ENCODE peak calls at places on chromosomes 2 and 18, in seven cellular contexts. J is psoas muscle; Q is GM23248; I is skeletal muscle cell; M is mesenchymal stem cell; B is naive thymus-derived CD4-positive, alpha-beta T cell; K is transverse colon. V is an unnamed sample.
A peak's percentile ranks its signal among the peaks of the same experiment; 100 is the strongest.

GRCh38 chr18:48874701-48875162 is 76.0 kb downstream of the SMAD7 start:
- DNase-seq in J (no peak), Q (no peak), I (no peak), M (no peak), B (no peak), K (no peak), V (no peak)

GRCh38 chr2:216081-216480 is 47.8 kb downstream of the SH3YL1 start:
- DNase-seq in J (no peak), Q (no peak), I (no peak), M (no peak), B (no peak), K (no peak), V (no peak)

GRCh38 chr2:44937688-44938240 is 3.7 kb upstream of the SIX3 start:
- DNase-seq in J (peak; percentile 49), Q (peak; percentile 31), I (no peak), M (no peak), B (no peak), K (no peak), V (no peak)

GRCh38 chr2:64516651-64517510 is 7.2 kb upstream of the AFTPH start:
- DNase-seq in J (no peak), Q (no peak), I (no peak), M (no peak), B (no peak), K (no peak), V (no peak)

GRCh38 chr2:64330281-64330680 is 123.7 kb upstream of the LGALSL start:
- DNase-seq in J (no peak), Q (peak; percentile 56), I (peak; percentile 26), M (no peak), B (no peak), K (no peak), V (no peak)

GRCh38 chr2:23669413-23670244 is 257.3 kb downstream of the ATAD2B start:
- DNase-seq in J (peak; percentile 89), Q (no peak), I (peak; percentile 66), M (no peak), B (no peak), K (peak; percentile 48), V (no peak)

GRCh38 chr2:217858519-217859466 is 144.0 kb downstream of the TNS1 start:
- DNase-seq in J (peak; percentile 95), Q (peak; percentile 98), I (peak; percentile 97), M (peak; percentile 95), B (no peak), K (peak; percentile 46), V (no peak)

GRCh38 chr2:130844161-130844560 is 7.4 kb downstream of the ARHGEF4 start:
- DNase-seq in J (no peak), Q (no peak), I (no peak), M (no peak), B (no peak), K (no peak), V (no peak)

GRCh38 chr18:58221060-58221725 is 177.2 kb downstream of the NEDD4L start:
- DNase-seq in J (no peak), Q (peak; percentile 27), I (no peak), M (peak; percentile 66), B (no peak), K (peak; percentile 81), V (no peak)

GRCh38 chr2:234025475-234025874 is 25.0 kb upstream of the SPP2 start:
- DNase-seq in J (no peak), Q (peak; percentile 9), I (no peak), M (no peak), B (peak; percentile 30), K (no peak), V (no peak)

GRCh38 chr2:15481000-15481399 is 80.1 kb downstream of the NBAS start:
- DNase-seq in J (no peak), Q (no peak), I (no peak), M (no peak), B (no peak), K (no peak), V (no peak)

GRCh38 chr2:95007061-95007609 is 18.4 kb upstream of the MAL start:
- DNase-seq in J (no peak), Q (no peak), I (no peak), M (no peak), B (no peak), K (no peak), V (no peak)

GRCh38 chr2:132416080-132416911 is at the start of gene GPR39:
- DNase-seq in J (peak; percentile 72), Q (peak; percentile 98), I (peak; percentile 95), M (peak; percentile 98), B (no peak), K (peak; percentile 94), V (no peak)

GRCh38 chr2:96927420-96928171 is 57.7 kb upstream of the SEMA4C start:
- DNase-seq in J (peak; percentile 87), Q (peak; percentile 77), I (peak; percentile 22), M (no peak), B (no peak), K (peak; percentile 52), V (no peak)

GRCh38 chr2:19035238-19035637 is 323.2 kb downstream of the OSR1 start:
- DNase-seq in J (peak; percentile 64), Q (peak; percentile 50), I (peak; percentile 76), M (peak; percentile 81), B (no peak), K (no peak), V (no peak)

GRCh38 chr2:33673937-33674336 is 74.8 kb upstream of the FAM98A start:
- DNase-seq in J (no peak), Q (peak; percentile 34), I (no peak), M (peak; percentile 9), B (no peak), K (no peak), V (no peak)

GRCh38 chr2:222774941-222775340 is 85.9 kb upstream of the ACSL3 start:
- DNase-seq in J (no peak), Q (peak; percentile 32), I (no peak), M (peak; percentile 43), B (no peak), K (no peak), V (no peak)

GRCh38 chr2:1723397-1724042 is 20.8 kb downstream of the PXDN start:
- DNase-seq in J (no peak), Q (no peak), I (no peak), M (no peak), B (no peak), K (no peak), V (no peak)

GRCh38 chr2:202548240-202548639 is 86.5 kb upstream of the FAM117B start:
- DNase-seq in J (no peak), Q (no peak), I (no peak), M (no peak), B (no peak), K (no peak), V (no peak)

GRCh38 chr2:55133467-55134315 is 83.4 kb upstream of the RTN4 start:
- DNase-seq in J (no peak), Q (peak; percentile 94), I (no peak), M (peak; percentile 100), B (peak; percentile 52), K (no peak), V (peak; percentile 79)

GRCh38 chr2:105842555-105842954 is 97.8 kb downstream of the NCK2 start:
- DNase-seq in J (no peak), Q (no peak), I (no peak), M (no peak), B (no peak), K (no peak), V (no peak)

DNA sequence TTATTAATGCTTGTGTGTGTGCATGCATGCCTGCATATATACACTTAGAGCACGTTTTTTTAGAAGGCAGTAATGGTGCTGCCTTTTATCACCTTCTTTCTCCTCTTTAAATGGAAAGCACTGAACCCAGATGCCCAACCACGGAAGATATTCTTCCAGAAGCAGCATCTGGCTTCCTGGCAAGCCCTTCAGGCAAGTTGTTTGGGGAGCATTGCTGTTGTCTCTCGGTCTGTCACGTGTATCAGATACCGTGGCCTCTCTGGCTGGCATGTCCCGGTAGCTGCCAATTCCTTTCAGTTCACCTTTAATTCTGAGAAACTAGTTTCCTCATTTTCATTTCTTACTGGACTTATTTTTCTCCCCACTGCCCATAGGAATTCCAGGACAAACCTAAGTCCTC is 587.8 kb downstream of the ARHGAP15 start:
- DNase-seq in J (no peak), Q (peak; percentile 21), I (no peak), M (no peak), B (no peak), K (no peak), V (no peak)
- H3K4me3 ChIP-seq in J (no peak overlapping the region), Q (peak overlapping the region; percentile 44), I (no peak overlapping the region), M (no peak overlapping the region), B (no peak overlapping the region), K (no peak overlapping the region), V (no peak overlapping the region)

GRCh38 chr2:156892449-156893335 is 364.8 kb upstream of the GALNT5 start:
- DNase-seq in J (no peak), Q (peak; percentile 49), I (no peak), M (peak; percentile 47), B (no peak), K (no peak), V (peak; percentile 32)
- H3K4me3 ChIP-seq in J (peak overlapping the region; percentile 46), Q (peak overlapping the region; percentile 71), I (peak overlapping the region; percentile 35), M (no peak overlapping the region), B (no peak overlapping the region), K (peak overlapping the region; percentile 42), V (no peak overlapping the region)

GRCh38 chr2:207950063-207950760 is 75.1 kb downstream of the PLEKHM3 start:
- DNase-seq in J (no peak), Q (no peak), I (no peak), M (no peak), B (no peak), K (no peak), V (no peak)
- H3K4me3 ChIP-seq in J (no peak overlapping the region), Q (no peak overlapping the region), I (no peak overlapping the region), M (no peak overlapping the region), B (no peak overlapping the region), K (no peak overlapping the region), V (no peak overlapping the region)

DNA sequence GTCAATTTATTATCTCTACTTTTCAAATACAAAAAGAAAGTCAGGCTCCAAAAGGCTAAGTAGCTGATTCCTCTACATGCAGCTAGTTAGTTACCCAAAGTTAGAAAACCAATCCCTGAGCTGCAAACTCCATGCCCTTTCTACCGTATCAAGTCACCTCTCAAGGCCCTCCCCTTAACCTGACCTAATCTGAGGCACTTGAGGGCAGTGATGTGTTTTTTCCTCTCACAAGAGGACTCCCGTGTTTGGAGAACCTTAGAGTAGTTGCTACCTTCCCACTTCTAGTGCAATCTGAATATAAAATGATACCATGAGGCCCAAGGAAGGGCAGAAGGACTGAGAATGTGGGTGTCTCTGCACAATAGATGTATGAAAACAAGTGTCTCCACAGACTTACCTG is 907.9 kb upstream of the CELF4 start:
- DNase-seq in J (no peak), Q (no peak), I (no peak), M (no peak), B (no peak), K (no peak), V (no peak)
- H3K4me3 ChIP-seq in J (no peak overlapping the region), Q (no peak overlapping the region), I (no peak overlapping the region), M (no peak overlapping the region), B (no peak overlapping the region), K (no peak overlapping the region), V (no peak overlapping the region)

GRCh38 chr2:127093648-127094210 is 13.2 kb downstream of the BIN1 start:
- DNase-seq in J (peak; percentile 52), Q (no peak), I (no peak), M (no peak), B (no peak), K (no peak), V (no peak)

GRCh38 chr2:127095367-127095641 is 11.7 kb downstream of the BIN1 start:
- DNase-seq in J (peak; percentile 53), Q (no peak), I (no peak), M (no peak), B (no peak), K (no peak), V (no peak)

GRCh38 chr2:127096280-127096679 is 10.7 kb downstream of the BIN1 start:
- DNase-seq in J (peak; percentile 42), Q (no peak), I (no peak), M (no peak), B (no peak), K (no peak), V (no peak)

GRCh38 chr2:127095784-127096183 is 11.2 kb downstream of the BIN1 start:
- DNase-seq in J (no peak), Q (no peak), I (no peak), M (no peak), B (no peak), K (no peak), V (no peak)

GRCh38 chr2:127094509-127095366 is 12.2 kb downstream of the BIN1 start:
- DNase-seq in J (peak; percentile 94), Q (peak; percentile 61), I (no peak), M (peak; percentile 30), B (no peak), K (peak; percentile 67), V (no peak)
- H3K4me3 ChIP-seq in J (peak overlapping the region; percentile 41), Q (no peak overlapping the region), I (no peak overlapping the region), M (no peak overlapping the region), B (no peak overlapping the region), K (no peak overlapping the region), V (no peak overlapping the region)